ENCODE peak calls at places on chromosomes 12 and 14, in four cellular contexts. W is NCI-H1694, B is fibroblast of mammary gland, J is GM18507. Z is an unnamed sample.

GRCh38 chr12:27246774-27247173 is 2.7 kb downstream of the STK38L start:
- DNase-seq in W (no peak), J (no peak), B (no peak), Z (no peak)

GRCh38 chr14:29709490-29709889 is 218.2 kb downstream of the PRKD1 start:
- DNase-seq in B (no peak), W (no peak), J (no peak), Z (no peak)

GRCh38 chr12:62957233-62957953 is 22.4 kb upstream of the PPM1H start:
- DNase-seq in W (no peak), B (no peak), J (no peak), Z (no peak)

GRCh38 chr14:100679707-100680438 is 46.8 kb upstream of the DLK1 start:
- DNase-seq in W (no peak), B (peak), J (no peak), Z (no peak)

GRCh38 chr12:120903382-120903817 is 758 bp downstream of the SPPL3 start:
- DNase-seq in B (peak), J (peak), W (no peak), Z (peak)

GRCh38 chr12:5560242-5560641 is 128.3 kb downstream of the NTF3 start:
- DNase-seq in J (no peak), B (no peak), W (no peak), Z (no peak)

GRCh38 chr12:54416908-54417603 is 2.0 kb downstream of the ITGA5 start:
- DNase-seq in W (no peak), J (no peak), B (no peak), Z (no peak)

GRCh38 chr14:59565112-59565511 is 11.5 kb downstream of the CCDC175 start:
- DNase-seq in J (no peak), W (no peak), B (no peak), Z (no peak)

GRCh38 chr12:43501705-43502104 is 50.3 kb downstream of the ADAMTS20 start:
- DNase-seq in B (peak), W (no peak), J (no peak), Z (no peak)

GRCh38 chr14:72613196-72613974 is 280.5 kb downstream of the DPF3 start:
- DNase-seq in W (no peak), B (peak), J (no peak), Z (no peak)

GRCh38 chr12:94874086-94874985 is 129.2 kb downstream of the NDUFA12 start:
- DNase-seq in W (no peak), B (no peak), J (no peak), Z (no peak)

GRCh38 chr12:63961048-63961447 is 116.5 kb downstream of the SRGAP1 start:
- DNase-seq in B (no peak), W (no peak), J (no peak), Z (no peak)

GRCh38 chr12:68259318-68259940 is 6.0 kb upstream of the IL22 start:
- DNase-seq in J (no peak), W (no peak), B (peak), Z (no peak)

GRCh38 chr14:103123128-103123633 is at the start of gene TNFAIP2:
- DNase-seq in J (no peak), W (no peak), B (no peak), Z (peak)

Z was measured in NCI-H345.